ENCODE peak calls at places on chromosomes 2 and 18, in five cellular contexts. One of them, this sample, is unnamed.
A peak's percentile ranks its signal among the peaks of the same experiment; 100 is the strongest.

GRCh38 chr18:53991805-53992204 is 232.7 kb downstream of the MBD2 start:
- DNase-seq in astrocyte of the spinal cord: peak; percentile 53
- DNase-seq in kidney epithelial cell: no peak
- DNase-seq in fibroblast of lung: peak; percentile 3
- DNase-seq in HS-5: peak; percentile 30
- DNase-seq in this sample: no peak

GRCh38 chr2:157328133-157328532 is 2.5 kb upstream of the ERMN start:
- DNase-seq in astrocyte of the spinal cord: no peak
- DNase-seq in kidney epithelial cell: no peak
- DNase-seq in fibroblast of lung: no peak
- DNase-seq in HS-5: no peak
- DNase-seq in this sample: no peak

GRCh38 chr18:55753643-55754255 is 165.8 kb upstream of the TCF4 start:
- DNase-seq in astrocyte of the spinal cord: peak; percentile 10
- DNase-seq in kidney epithelial cell: no peak
- DNase-seq in fibroblast of lung: peak; percentile 18
- DNase-seq in HS-5: peak; percentile 28
- DNase-seq in this sample: peak; percentile 11

GRCh38 chr18:3305933-3306332 is 44.0 kb downstream of the MYL12B start:
- DNase-seq in astrocyte of the spinal cord: peak; percentile 89
- DNase-seq in kidney epithelial cell: no peak
- DNase-seq in fibroblast of lung: peak; percentile 61
- DNase-seq in HS-5: no peak
- DNase-seq in this sample: no peak

GRCh38 chr2:170155022-170155722 is 22.8 kb upstream of the MYO3B start:
- DNase-seq in astrocyte of the spinal cord: peak; percentile 72
- DNase-seq in kidney epithelial cell: no peak
- DNase-seq in fibroblast of lung: peak; percentile 43
- DNase-seq in HS-5: no peak
- DNase-seq in this sample: no peak

GRCh38 chr18:13105059-13105458 is 113.5 kb upstream of the LDLRAD4 start:
- DNase-seq in astrocyte of the spinal cord: no peak
- DNase-seq in kidney epithelial cell: no peak
- DNase-seq in fibroblast of lung: no peak
- DNase-seq in HS-5: no peak
- DNase-seq in this sample: no peak

GRCh38 chr2:16508061-16508851 is 157.4 kb downstream of the CYRIA start:
- DNase-seq in astrocyte of the spinal cord: peak; percentile 4
- DNase-seq in kidney epithelial cell: no peak
- DNase-seq in fibroblast of lung: peak; percentile 2
- DNase-seq in HS-5: no peak
- DNase-seq in this sample: no peak

GRCh38 chr18:48904086-48904485 is 46.7 kb downstream of the SMAD7 start:
- DNase-seq in astrocyte of the spinal cord: no peak
- DNase-seq in kidney epithelial cell: no peak
- DNase-seq in fibroblast of lung: no peak
- DNase-seq in HS-5: no peak
- DNase-seq in this sample: no peak

GRCh38 chr2:9800975-9801723 is 42.1 kb upstream of the TAF1B start:
- DNase-seq in astrocyte of the spinal cord: peak; percentile 55
- DNase-seq in kidney epithelial cell: no peak
- DNase-seq in fibroblast of lung: peak; percentile 48
- DNase-seq in HS-5: no peak
- DNase-seq in this sample: peak; percentile 98

GRCh38 chr18:37572736-37573135 is 7.1 kb upstream of the CELF4 start:
- DNase-seq in astrocyte of the spinal cord: no peak
- DNase-seq in kidney epithelial cell: no peak
- DNase-seq in fibroblast of lung: no peak
- DNase-seq in HS-5: no peak
- DNase-seq in this sample: no peak

GRCh38 chr2:9313443-9313842 is 106.8 kb downstream of the ASAP2 start:
- DNase-seq in astrocyte of the spinal cord: no peak
- DNase-seq in kidney epithelial cell: no peak
- DNase-seq in fibroblast of lung: peak; percentile 22
- DNase-seq in HS-5: no peak
- DNase-seq in this sample: no peak

GRCh38 chr2:201507725-201508124 is 56.2 kb downstream of the STRADB start:
- DNase-seq in astrocyte of the spinal cord: no peak
- DNase-seq in kidney epithelial cell: no peak
- DNase-seq in fibroblast of lung: no peak
- DNase-seq in HS-5: no peak
- DNase-seq in this sample: no peak

GRCh38 chr2:15766303-15766861 is 174.0 kb upstream of the MYCN start:
- DNase-seq in astrocyte of the spinal cord: no peak
- DNase-seq in kidney epithelial cell: no peak
- DNase-seq in fibroblast of lung: no peak
- DNase-seq in HS-5: no peak
- DNase-seq in this sample: no peak

This sample was measured in keratinocyte.